ENCODE peak calls at places on chromosomes 12 and 14, in eight cellular contexts. Z is NT2/D1, Y is activated T-cell treated with anti-CD3 and anti-CD28 coated beads for 48 hours, N is H7, U is NCI-H345, C is NCI-H1436, L is NAMALWA, V is Peyer's patch. T is an unnamed sample.

GRCh38 chr14:34874386-34875030 is 652 bp downstream of the BAZ1A start:
- DNase-seq in Z (no peak), Y (peak), N (peak), U (peak), C (peak), L (peak), V (peak), T (peak)

GRCh38 chr12:115648463-115648862 is 629.0 kb downstream of the MED13L start:
- DNase-seq in Z (no peak), Y (no peak), N (no peak), U (no peak), C (no peak), L (no peak), V (no peak), T (no peak)

GRCh38 chr14:67251573-67252226 is 10.5 kb downstream of the PALS1 start:
- DNase-seq in Z (no peak), Y (no peak), N (no peak), U (no peak), C (no peak), L (no peak), V (no peak), T (no peak)

GRCh38 chr12:12441051-12441807 is 84.4 kb downstream of the BORCS5 start:
- DNase-seq in Z (no peak), Y (no peak), N (no peak), U (peak), C (peak), L (no peak), V (no peak), T (no peak)

GRCh38 chr12:64680235-64680634 is 69.9 kb downstream of the RASSF3 start:
- DNase-seq in Z (no peak), Y (no peak), N (no peak), U (no peak), C (no peak), L (no peak), V (no peak), T (peak)

GRCh38 chr12:18798445-18799139 is 60.7 kb downstream of the CAPZA3 start:
- DNase-seq in Z (no peak), Y (no peak), N (no peak), U (no peak), C (no peak), L (no peak), V (no peak), T (no peak)

GRCh38 chr12:79482323-79482722 is 208.4 kb downstream of the PAWR start:
- DNase-seq in Z (no peak), Y (no peak), N (peak), U (no peak), C (no peak), L (no peak), V (no peak), T (no peak)

GRCh38 chr14:100547633-100548294 is 39.5 kb downstream of the BEGAIN start:
- DNase-seq in Z (no peak), Y (no peak), N (no peak), U (peak), C (peak), L (no peak), V (peak), T (peak)

GRCh38 chr14:77076118-77076631 is 21.9 kb upstream of the CIPC start:
- DNase-seq in Z (no peak), Y (no peak), N (peak), U (no peak), C (no peak), L (no peak), V (peak), T (no peak)

GRCh38 chr12:32891956-32892355 is 4.6 kb downstream of the PKP2 start:
- DNase-seq in Z (peak), Y (no peak), N (peak), U (no peak), C (no peak), L (no peak), V (no peak), T (peak)

GRCh38 chr12:116736962-116737773 is 701 bp downstream of the SPRING1 start:
- DNase-seq in Z (no peak), Y (no peak), N (peak), U (no peak), C (no peak), L (no peak), V (no peak), T (peak)

GRCh38 chr14:78933948-78934524 is 763.9 kb downstream of the NRXN3 start:
- DNase-seq in Z (peak), Y (no peak), N (peak), U (peak), C (peak), L (peak), V (no peak), T (peak)

GRCh38 chr14:102574840-102575478 is 17.5 kb upstream of the RCOR1 start:
- DNase-seq in Z (no peak), Y (no peak), N (peak), U (no peak), C (no peak), L (no peak), V (no peak), T (no peak)

GRCh38 chr14:33793711-33794110 is 157.2 kb downstream of the EGLN3 start:
- DNase-seq in Z (no peak), Y (no peak), N (no peak), U (no peak), C (no peak), L (no peak), V (no peak), T (no peak)

GRCh38 chr12:26732010-26732908 is 100.7 kb downstream of the ITPR2 start:
- DNase-seq in Z (no peak), Y (no peak), N (no peak), U (no peak), C (no peak), L (peak), V (no peak), T (no peak)

GRCh38 chr14:93035917-93036651 is 79.6 kb downstream of the ITPK1 start:
- DNase-seq in Z (no peak), Y (no peak), N (no peak), U (no peak), C (no peak), L (no peak), V (no peak), T (peak)

GRCh38 chr14:94638961-94639817 is 27.0 kb downstream of the SERPINA3 start:
- DNase-seq in Z (no peak), Y (no peak), N (no peak), U (no peak), C (no peak), L (no peak), V (no peak), T (no peak)

T was measured in RWPE1.